ENCODE peak calls at places on chromosomes 7 and 10, in ten cellular contexts. H is glutamatergic neuron, V is spleen, P is foreskin fibroblast, A is epithelial cell of esophagus, Q is HCT116, I is uterus, S is bronchial epithelial cell, G is left ventricle myocardium inferior, X is kidney epithelial cell. T is an unnamed sample.

GRCh38 chr10:28054211-28054888 is 55.5 kb upstream of the ODAD2 start:
- DNase-seq in X (peak), P (peak), G (no peak), Q (peak), I (no peak), V (no peak), A (peak), S (peak), H (no peak), T (no peak)

GRCh38 chr10:124646483-124647352 is 97.5 kb downstream of the FAM53B start:
- DNase-seq in H (no peak), I (peak), X (no peak), G (peak), V (peak), Q (no peak), A (peak), S (peak), P (peak), T (no peak)

GRCh38 chr10:131056781-131057180 is 254.7 kb downstream of the TCERG1L start:
- DNase-seq in V (peak), H (no peak), Q (no peak), I (no peak), A (no peak), X (no peak), G (no peak), P (no peak), S (no peak), T (no peak)

GRCh38 chr10:33334170-33334838 is at the start of gene NRP1:
- DNase-seq in Q (no peak), H (peak), I (peak), V (peak), P (no peak), X (no peak), A (peak), G (peak), S (no peak), T (no peak)

GRCh38 chr7:105779856-105780815 is 96.3 kb downstream of the ATXN7L1 start:
- DNase-seq in G (no peak), I (no peak), X (no peak), P (no peak), H (no peak), S (no peak), A (no peak), V (no peak), Q (no peak), T (no peak)

GRCh38 chr7:151676759-151677158 is 157.1 kb upstream of the RHEB start:
- DNase-seq in I (no peak), G (no peak), Q (no peak), P (no peak), S (no peak), V (no peak), A (peak), H (no peak), X (no peak), T (no peak)

GRCh38 chr10:130236711-130237110 is 100.5 kb downstream of the GLRX3 start:
- DNase-seq in X (no peak), H (no peak), Q (no peak), I (no peak), A (no peak), G (no peak), S (no peak), V (no peak), P (no peak), T (no peak)

GRCh38 chr7:50346548-50347497 is 42.3 kb downstream of the IKZF1 start:
- DNase-seq in P (no peak), A (peak), H (no peak), Q (no peak), X (no peak), I (no peak), S (peak), V (no peak), G (no peak), T (no peak)

GRCh38 chr10:4127518-4128315 is 342.7 kb upstream of the KLF6 start:
- DNase-seq in A (no peak), V (no peak), P (no peak), Q (no peak), S (no peak), I (no peak), X (no peak), G (no peak), H (no peak), T (peak)

GRCh38 chr7:104936546-104936945 is 77.5 kb upstream of the KMT2E start:
- DNase-seq in A (no peak), H (no peak), G (no peak), X (no peak), Q (no peak), S (no peak), V (no peak), P (no peak), I (peak), T (no peak)

GRCh38 chr7:34133356-34133982 is 228.1 kb downstream of the BMPER start:
- DNase-seq in A (peak), G (no peak), H (no peak), P (peak), S (peak), Q (no peak), V (no peak), I (no peak), X (peak), T (no peak)

GRCh38 chr10:116663342-116663741 is 42.6 kb downstream of the PNLIPRP2 start:
- DNase-seq in I (no peak), H (no peak), P (no peak), G (no peak), S (no peak), V (no peak), Q (no peak), A (no peak), X (no peak), T (no peak)

GRCh38 chr10:60955321-60955720 is 11.3 kb upstream of the RHOBTB1 start:
- DNase-seq in I (no peak), G (no peak), X (no peak), A (no peak), V (no peak), P (no peak), Q (no peak), H (no peak), S (no peak), T (no peak)

GRCh38 chr10:128078136-128078969 is 47.9 kb downstream of the MKI67 start:
- DNase-seq in V (peak), S (peak), Q (peak), I (no peak), G (no peak), H (peak), P (peak), X (no peak), A (peak), T (no peak)

GRCh38 chr7:139490130-139490529 is 6.7 kb upstream of the KLRG2 start:
- DNase-seq in Q (no peak), H (no peak), G (no peak), P (no peak), V (no peak), S (peak), X (peak), I (no peak), A (peak), T (no peak)

GRCh38 chr7:1971946-1972654 is 260.6 kb downstream of the MAD1L1 start:
- DNase-seq in I (no peak), S (no peak), P (no peak), V (peak), Q (no peak), X (no peak), H (no peak), A (no peak), G (no peak), T (no peak)

GRCh38 chr7:106050002-106050742 is 61.9 kb downstream of the SYPL1 start:
- DNase-seq in V (no peak), X (no peak), G (no peak), H (no peak), Q (no peak), A (peak), S (peak), I (peak), P (peak), T (no peak)

GRCh38 chr7:99459087-99459486 is 6.9 kb downstream of the ATP5MF start:
- DNase-seq in I (no peak), H (peak), X (no peak), V (no peak), Q (no peak), S (peak), P (no peak), G (no peak), A (peak), T (no peak)

GRCh38 chr7:36639826-36640225 is 84.5 kb downstream of the AOAH start:
- DNase-seq in V (peak), G (no peak), P (no peak), H (no peak), A (no peak), S (no peak), I (no peak), Q (no peak), X (no peak), T (no peak)

GRCh38 chr7:41000042-41000441 is 702.8 kb downstream of the INHBA start:
- DNase-seq in G (no peak), X (no peak), V (no peak), Q (no peak), I (no peak), A (no peak), P (no peak), H (no peak), S (no peak), T (no peak)

GRCh38 chr10:14468022-14468421 is 137.3 kb upstream of the FRMD4A start:
- DNase-seq in X (peak), P (no peak), V (no peak), A (no peak), Q (no peak), S (no peak), H (no peak), I (no peak), G (no peak), T (no peak)

GRCh38 chr10:104128214-104128613 is 6.2 kb downstream of the SFR1 start:
- DNase-seq in P (no peak), H (no peak), Q (no peak), A (peak), I (no peak), G (no peak), V (no peak), X (no peak), S (peak), T (no peak)

GRCh38 chr10:104123397-104123796 is 1.4 kb downstream of the SFR1 start:
- DNase-seq in A (peak), P (no peak), I (no peak), G (no peak), V (no peak), S (peak), H (no peak), X (no peak), Q (no peak), T (no peak)

GRCh38 chr10:104130041-104130440 is 8.1 kb downstream of the SFR1 start:
- DNase-seq in X (no peak), I (no peak), P (no peak), A (no peak), G (no peak), S (no peak), V (no peak), H (no peak), Q (no peak), T (no peak)

GRCh38 chr10:104122273-104123107 is 519 bp downstream of the SFR1 start:
- DNase-seq in X (no peak), P (no peak), A (peak), H (no peak), G (peak), I (no peak), V (no peak), S (no peak), Q (no peak), T (peak)

GRCh38 chr10:104127411-104127810 is 5.4 kb downstream of the SFR1 start:
- DNase-seq in I (no peak), X (no peak), P (no peak), G (no peak), S (no peak), A (no peak), H (no peak), V (no peak), Q (no peak), T (no peak)
- TF ChIP-seq CTCF in I (no peak), X (peak), P (no peak), G (peak), S (peak), A (no peak), H (peak), V (no peak), Q (peak), T (peak)

DNA sequence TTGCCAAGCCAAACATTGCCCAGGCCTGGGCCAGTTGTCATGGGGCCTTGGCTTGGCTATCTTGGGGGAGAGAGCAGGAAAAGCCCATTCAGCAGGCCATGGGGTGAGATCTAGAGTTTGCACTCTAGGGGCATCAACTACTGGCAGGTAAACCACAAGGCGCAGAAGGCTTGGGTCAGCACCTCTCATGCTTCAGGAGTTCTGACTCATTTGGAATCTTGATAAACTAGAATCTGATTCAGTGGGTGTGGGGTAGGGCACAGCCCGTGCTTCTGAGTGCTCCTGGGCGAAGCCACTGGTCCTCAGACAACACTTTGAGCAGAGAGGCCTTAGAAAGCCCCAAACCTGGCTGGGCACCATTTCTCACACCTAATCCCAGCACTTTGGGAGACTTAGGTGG is 81.1 kb downstream of the RGS10 start:
- DNase-seq in I (no peak), V (no peak), A (peak), X (peak), H (no peak), Q (peak), S (peak), G (no peak), P (no peak), T (no peak)
- TF ChIP-seq CTCF in I (no peak), V (no peak), A (peak), X (peak), H (no peak), Q (peak), S (peak), G (no peak), P (no peak), T (no peak)

DNA sequence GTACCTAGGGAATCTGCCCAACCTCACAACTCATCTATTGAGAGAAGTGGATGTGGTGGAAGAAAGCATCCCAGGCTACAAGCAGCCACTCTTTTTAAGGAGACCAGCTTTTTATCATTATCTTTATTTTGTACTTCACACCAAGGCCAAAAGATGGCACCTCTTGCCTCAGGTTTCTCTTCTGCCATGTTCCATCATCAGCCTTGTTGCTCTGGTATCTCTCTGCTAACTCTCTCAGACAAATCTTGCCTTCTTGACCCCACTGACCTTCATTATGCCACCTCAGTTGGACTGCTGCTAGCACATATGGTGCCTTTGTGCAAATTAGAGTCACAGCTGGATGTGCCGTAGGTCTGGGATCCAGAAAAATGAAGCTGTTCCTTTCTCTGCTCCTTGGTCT is 47.2 kb upstream of the DYNC1I1 start:
- DNase-seq in H (no peak), V (no peak), A (no peak), G (no peak), P (no peak), S (no peak), I (no peak), Q (no peak), X (no peak), T (no peak)
- TF ChIP-seq CTCF in H (no peak), V (no peak), A (peak), G (no peak), P (no peak), S (no peak), I (no peak), Q (no peak), X (no peak), T (no peak)

GRCh38 chr7:48101880-48102448 is 12.9 kb downstream of the UPP1 start:
- DNase-seq in V (no peak), X (no peak), Q (no peak), A (no peak), S (no peak), H (no peak), P (no peak), I (no peak), G (no peak), T (no peak)
- TF ChIP-seq CTCF in V (no peak), X (peak), Q (peak), A (peak), S (peak), H (no peak), P (no peak), I (no peak), G (no peak), T (peak)

T was measured in GM12864.